ENCODE peak calls at places on chromosomes 5 and 9, in four cellular contexts. P is heart left ventricle, K is transverse colon, T is keratinocyte. M is an unnamed sample.

GRCh38 chr9:77161191-77161590 is 16.1 kb upstream of the VPS13A start:
- DNase-seq in T (no peak), P (no peak), K (no peak), M (no peak)

GRCh38 chr9:23571414-23572104 is 254.5 kb downstream of the ELAVL2 start:
- DNase-seq in P (no peak), K (no peak), T (no peak), M (no peak)

GRCh38 chr9:123003467-123003866 is 30.0 kb upstream of the GPR21 start:
- DNase-seq in P (no peak), K (no peak), T (no peak), M (no peak)

GRCh38 chr9:88387733-88388202 is 476 bp upstream of the SPIN1 start:
- DNase-seq in P (peak), T (peak), K (peak), M (no peak)

GRCh38 chr9:129414377-129415021 is 206.4 kb downstream of the C9orf50 start:
- DNase-seq in P (peak), K (peak), T (no peak), M (no peak)

GRCh38 chr9:19495186-19496028 is 86.6 kb downstream of the ACER2 start:
- DNase-seq in P (no peak), T (no peak), K (no peak), M (no peak)

GRCh38 chr5:153938131-153938842 is 100.4 kb downstream of the FAM114A2 start:
- DNase-seq in K (no peak), P (no peak), T (no peak), M (no peak)

GRCh38 chr5:91136271-91136670 is 246.8 kb downstream of the ARRDC3 start:
- DNase-seq in T (peak), P (no peak), K (no peak), M (no peak)

GRCh38 chr5:43190755-43191603 is 1.0 kb upstream of the NIM1K start:
- DNase-seq in T (no peak), P (no peak), K (no peak), M (no peak)

GRCh38 chr5:142551242-142552067 is 134.4 kb downstream of the FGF1 start:
- DNase-seq in T (no peak), P (peak), K (no peak), M (no peak)

GRCh38 chr5:180467028-180467427 is 27.2 kb upstream of the CNOT6 start:
- DNase-seq in P (no peak), T (peak), K (peak), M (no peak)

GRCh38 chr5:178790371-178790770 is 59.9 kb upstream of the ZNF354A start:
- DNase-seq in P (no peak), T (no peak), K (no peak), M (no peak)

GRCh38 chr5:181189962-181190710 is 14.9 kb downstream of the TRIM7 start:
- DNase-seq in P (no peak), K (peak), T (no peak), M (peak)

GRCh38 chr5:154271466-154271865 is 80.9 kb downstream of the GALNT10 start:
- DNase-seq in T (no peak), P (no peak), K (no peak), M (no peak)

GRCh38 chr9:69579749-69580581 is 92.2 kb downstream of the APBA1 start:
- DNase-seq in P (no peak), K (no peak), T (no peak), M (no peak)

GRCh38 chr9:83459830-83460229 is 78.4 kb downstream of the FRMD3 start:
- DNase-seq in T (no peak), P (no peak), K (no peak), M (no peak)

GRCh38 chr5:73496984-73497457 is 1.2 kb upstream of the BTF3 start:
- DNase-seq in P (no peak), K (no peak), T (no peak), M (no peak)

GRCh38 chr5:146799235-146800015 is 79.1 kb downstream of the PPP2R2B start:
- DNase-seq in P (no peak), T (no peak), K (no peak), M (no peak)

GRCh38 chr5:53917095-53917494 is 356.7 kb downstream of the NDUFS4 start:
- DNase-seq in T (no peak), P (no peak), K (no peak), M (no peak)

GRCh38 chr5:75348241-75348640 is 11.2 kb downstream of the HMGCR start:
- DNase-seq in T (no peak), K (no peak), P (no peak), M (no peak)

GRCh38 chr9:131500377-131500776 is 2.3 kb upstream of the POMT1 start:
- DNase-seq in P (no peak), T (no peak), K (peak), M (peak)

GRCh38 chr9:19313573-19313972 is 66.5 kb downstream of the RPS6 start:
- DNase-seq in P (no peak), K (no peak), T (no peak), M (no peak)

GRCh38 chr5:92518318-92518913 is 1062.6 kb downstream of the NR2F1-AS1 start:
- DNase-seq in P (no peak), K (no peak), T (no peak), M (no peak)

GRCh38 chr5:126438871-126439270 is 15.7 kb downstream of the GRAMD2B start:
- DNase-seq in P (no peak), T (no peak), K (no peak), M (no peak)

GRCh38 chr5:54324651-54325271 is 14.4 kb upstream of the ARL15 start:
- DNase-seq in T (no peak), P (no peak), K (no peak), M (no peak)

GRCh38 chr9:130921483-130921806 is 17.6 kb downstream of the FIBCD1 start:
- DNase-seq in K (no peak), T (no peak), P (no peak), M (no peak)

GRCh38 chr9:125759812-125760134 is 12.6 kb downstream of the PBX3 start:
- DNase-seq in K (no peak), P (no peak), T (no peak), M (no peak)

GRCh38 chr5:95822408-95823240 is at the start of gene GLRX:
- DNase-seq in P (peak), T (peak), K (peak), M (peak)

GRCh38 chr9:134481762-134482161 is 155.5 kb downstream of the RXRA start:
- DNase-seq in P (no peak), T (no peak), K (no peak), M (no peak)

GRCh38 chr9:134571326-134571871 is 70.2 kb upstream of the COL5A1 start:
- DNase-seq in T (no peak), K (no peak), P (no peak), M (no peak)

GRCh38 chr5:76982450-76982849 is 29.6 kb downstream of the CRHBP start:
- DNase-seq in K (no peak), T (no peak), P (no peak), M (no peak)

GRCh38 chr5:13945271-13945670 is 783 bp upstream of the DNAH5 start:
- DNase-seq in K (no peak), T (no peak), P (no peak), M (no peak)

GRCh38 chr9:135905380-135906282 is 1.7 kb downstream of the CAMSAP1 start:
- DNase-seq in T (no peak), P (no peak), K (peak), M (no peak)

GRCh38 chr5:14465776-14466175 is 115.8 kb upstream of the OTULINL start:
- DNase-seq in K (no peak), T (no peak), P (no peak), M (no peak)

GRCh38 chr5:114999176-114999575 is 170.5 kb downstream of the TRIM36 start:
- DNase-seq in K (no peak), P (no peak), T (no peak), M (no peak)